ENCODE peak calls at places on chromosomes 1 and 21, in ten cellular contexts. T is CD8-positive, alpha-beta T cell; B is lower lobe of right lung; D is IMR-90; J is tibial artery; L is left ventricle myocardium inferior; F is cardiac muscle cell; Z is breast epithelium; X is neural progenitor cell; A is choroid plexus epithelial cell. O is an unnamed sample.

GRCh38 chr1:51421961-51422360 is 91.6 kb upstream of the TTC39A start:
- DNase-seq in F (peak), T (no peak), D (peak), A (peak), X (peak), Z (no peak), J (no peak), L (no peak), B (no peak), O (no peak)

GRCh38 chr1:168042362-168042761 is 94.4 kb downstream of the GPR161 start:
- DNase-seq in X (no peak), L (no peak), Z (no peak), A (no peak), T (no peak), F (no peak), J (no peak), D (no peak), B (no peak), O (no peak)

GRCh38 chr1:77282866-77283539 is 1.2 kb downstream of the AK5 start:
- DNase-seq in X (peak), L (no peak), D (peak), B (no peak), A (no peak), T (no peak), F (peak), Z (no peak), J (no peak), O (no peak)

GRCh38 chr1:156122519-156123355 is 8.2 kb downstream of the LMNA start:
- DNase-seq in L (peak), F (peak), Z (peak), J (peak), A (peak), T (no peak), B (peak), D (peak), X (peak), O (no peak)

GRCh38 chr1:192589813-192590212 is 14.2 kb downstream of the RGS1 start:
- DNase-seq in A (peak), B (no peak), L (no peak), T (no peak), D (peak), Z (no peak), J (no peak), F (peak), X (no peak), O (no peak)

GRCh38 chr21:45317401-45318145 is 29.9 kb upstream of the POFUT2 start:
- DNase-seq in A (peak), T (no peak), L (peak), X (no peak), Z (no peak), J (peak), B (no peak), F (peak), D (peak), O (no peak)

GRCh38 chr1:8661185-8662110 is 156.0 kb downstream of the RERE start:
- DNase-seq in F (peak), J (no peak), T (peak), Z (no peak), L (no peak), A (peak), X (no peak), D (peak), B (no peak), O (no peak)

GRCh38 chr1:58047265-58047858 is 499.2 kb downstream of the OMA1 start:
- DNase-seq in X (peak), D (no peak), L (no peak), J (no peak), F (peak), T (no peak), A (peak), B (no peak), Z (no peak), O (peak)

GRCh38 chr1:168287237-168287664 is 6.6 kb downstream of the TBX19 start:
- DNase-seq in Z (no peak), D (peak), X (no peak), L (no peak), A (peak), T (no peak), F (peak), J (no peak), B (no peak), O (no peak)

GRCh38 chr21:35239811-35240219 is 190.7 kb upstream of the RUNX1 start:
- DNase-seq in A (no peak), D (no peak), B (no peak), J (no peak), X (peak), F (no peak), T (no peak), Z (no peak), L (peak), O (peak)

GRCh38 chr1:208211901-208212843 is 32.0 kb downstream of the PLXNA2 start:
- DNase-seq in D (no peak), Z (no peak), L (no peak), B (no peak), A (no peak), X (no peak), J (no peak), T (no peak), F (peak), O (no peak)

GRCh38 chr1:50968884-50969610 is 998 bp upstream of the CDKN2C start:
- DNase-seq in A (peak), T (peak), X (peak), Z (no peak), J (peak), F (no peak), L (peak), B (peak), D (no peak), O (peak)

GRCh38 chr1:116879478-116880133 is 30.1 kb upstream of the PTGFRN start:
- DNase-seq in A (no peak), D (no peak), L (no peak), F (no peak), Z (peak), B (no peak), T (no peak), X (no peak), J (no peak), O (no peak)

GRCh38 chr1:195866383-195867222 is 741.6 kb downstream of the KCNT2 start:
- DNase-seq in D (no peak), F (no peak), B (no peak), A (no peak), L (no peak), T (no peak), J (no peak), X (no peak), Z (no peak), O (no peak)

GRCh38 chr1:211925016-211925415 is 94.5 kb upstream of the LPGAT1 start:
- DNase-seq in X (peak), L (no peak), J (no peak), F (no peak), A (no peak), B (no peak), Z (no peak), T (no peak), D (no peak), O (no peak)

GRCh38 chr21:43333301-43334062 is 93.4 kb downstream of the SIK1 start:
- DNase-seq in A (peak), L (peak), J (no peak), T (no peak), X (peak), D (peak), Z (peak), F (peak), B (peak), O (peak)

GRCh38 chr1:65881070-65881594 is 88.4 kb downstream of the PDE4B start:
- DNase-seq in L (no peak), A (no peak), B (peak), J (no peak), Z (no peak), D (peak), F (peak), T (no peak), X (peak), O (no peak)

GRCh38 chr1:35111106-35111505 is 31.9 kb downstream of the ZMYM1 start:
- DNase-seq in T (no peak), J (no peak), Z (no peak), L (no peak), D (peak), X (no peak), F (peak), A (peak), B (no peak), O (no peak)

GRCh38 chr1:45687014-45687752 is 798 bp upstream of the TMEM69 start:
- DNase-seq in X (peak), L (peak), Z (peak), F (peak), T (peak), J (peak), D (peak), B (peak), A (peak), O (peak)

GRCh38 chr1:206635983-206636354 is 633 bp downstream of the DYRK3 start:
- DNase-seq in L (no peak), X (no peak), A (no peak), D (no peak), Z (no peak), T (no peak), B (no peak), F (no peak), J (no peak), O (peak)

GRCh38 chr1:214566158-214567104 is 15.0 kb upstream of the PTPN14 start:
- DNase-seq in F (peak), B (no peak), X (no peak), T (no peak), A (peak), D (peak), Z (no peak), L (no peak), J (no peak), O (no peak)

GRCh38 chr1:205229399-205229861 is 1.7 kb downstream of the TMCC2 start:
- DNase-seq in L (no peak), T (peak), Z (peak), X (peak), A (peak), F (peak), J (no peak), D (peak), B (no peak), O (peak)

GRCh38 chr1:29653034-29653810 is 416.9 kb downstream of the PTPRU start:
- DNase-seq in B (peak), T (no peak), A (no peak), Z (no peak), J (peak), D (no peak), X (peak), F (no peak), L (no peak), O (peak)

GRCh38 chr1:11105586-11105985 is 5.9 kb upstream of the EXOSC10 start:
- DNase-seq in L (no peak), X (no peak), Z (no peak), D (no peak), B (no peak), A (no peak), F (no peak), J (no peak), T (no peak), O (no peak)

GRCh38 chr1:10155087-10155712 is 55.2 kb upstream of the KIF1B start:
- DNase-seq in A (peak), F (no peak), L (no peak), Z (no peak), T (no peak), X (no peak), D (peak), B (no peak), J (peak), O (no peak)

GRCh38 chr21:36005018-36005417 is 55.3 kb downstream of the SETD4 start:
- DNase-seq in A (peak), D (peak), B (no peak), X (no peak), J (no peak), T (peak), F (no peak), L (no peak), Z (no peak), O (no peak)

GRCh38 chr1:179142889-179143299 is 61.0 kb downstream of the TOR3A start:
- DNase-seq in L (no peak), J (no peak), B (no peak), X (no peak), T (no peak), Z (no peak), A (peak), D (peak), F (peak), O (no peak)

GRCh38 chr1:25082216-25082899 is 149.9 kb downstream of the SYF2 start:
- DNase-seq in J (no peak), B (no peak), A (no peak), D (peak), F (no peak), L (no peak), X (no peak), Z (no peak), T (no peak), O (no peak)

GRCh38 chr1:157363660-157364140 is 188.6 kb downstream of the FCRL5 start:
- DNase-seq in Z (no peak), B (no peak), X (peak), J (no peak), F (peak), T (no peak), D (peak), L (no peak), A (peak), O (peak)
- TF ChIP-seq CTCF in Z (no peak), B (peak), X (peak), J (no peak), F (peak), T (peak), D (peak), L (peak), A (peak), O (peak)

DNA sequence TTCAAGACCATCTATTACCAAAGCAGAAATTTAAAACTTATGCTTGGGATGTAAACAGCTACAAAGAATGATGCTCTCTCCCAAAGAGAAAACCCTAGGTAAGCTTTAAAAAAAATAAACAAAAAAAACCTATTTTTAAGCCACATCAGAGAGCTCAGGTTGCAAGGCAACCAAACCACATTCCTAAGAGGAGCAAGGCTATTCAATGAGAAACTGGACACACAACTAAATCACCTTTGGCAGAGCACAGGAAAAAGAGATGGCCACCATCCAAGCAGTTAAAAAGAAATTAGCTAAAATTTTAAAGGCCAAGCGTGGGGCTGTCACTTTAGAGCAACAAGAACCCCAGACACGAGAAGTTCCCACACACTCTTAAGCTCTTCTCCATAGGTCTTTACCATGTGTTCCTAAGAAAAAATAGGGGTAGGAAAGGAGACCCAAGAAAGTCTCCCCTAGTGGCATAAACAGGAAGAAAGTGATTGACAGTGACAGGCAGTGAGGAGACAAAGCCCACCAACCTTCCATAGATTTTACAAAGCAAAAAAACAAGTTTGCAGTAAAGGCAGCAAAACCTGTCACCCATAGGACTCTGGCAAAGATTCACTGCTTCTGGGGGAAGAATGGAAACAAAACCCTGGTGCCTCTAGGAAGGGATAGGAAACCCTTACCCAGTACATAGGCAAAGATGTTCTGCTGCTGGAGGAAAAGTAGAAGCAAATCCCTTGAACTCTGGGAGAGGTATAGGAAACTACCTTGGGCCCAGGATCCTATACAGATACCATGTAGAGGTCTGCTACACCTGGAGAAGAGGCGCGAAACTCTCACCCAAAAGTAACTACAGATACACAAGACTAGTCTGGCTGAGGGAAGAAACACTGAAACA is 68.5 kb downstream of the FOXJ3 start:
- DNase-seq in B (no peak), X (peak), A (no peak), J (no peak), F (no peak), T (no peak), Z (peak), L (no peak), D (no peak), O (no peak)
- TF ChIP-seq CTCF in B (no peak), X (peak), A (no peak), J (no peak), F (no peak), T (no peak), Z (no peak), L (no peak), D (no peak), O (no peak)

DNA sequence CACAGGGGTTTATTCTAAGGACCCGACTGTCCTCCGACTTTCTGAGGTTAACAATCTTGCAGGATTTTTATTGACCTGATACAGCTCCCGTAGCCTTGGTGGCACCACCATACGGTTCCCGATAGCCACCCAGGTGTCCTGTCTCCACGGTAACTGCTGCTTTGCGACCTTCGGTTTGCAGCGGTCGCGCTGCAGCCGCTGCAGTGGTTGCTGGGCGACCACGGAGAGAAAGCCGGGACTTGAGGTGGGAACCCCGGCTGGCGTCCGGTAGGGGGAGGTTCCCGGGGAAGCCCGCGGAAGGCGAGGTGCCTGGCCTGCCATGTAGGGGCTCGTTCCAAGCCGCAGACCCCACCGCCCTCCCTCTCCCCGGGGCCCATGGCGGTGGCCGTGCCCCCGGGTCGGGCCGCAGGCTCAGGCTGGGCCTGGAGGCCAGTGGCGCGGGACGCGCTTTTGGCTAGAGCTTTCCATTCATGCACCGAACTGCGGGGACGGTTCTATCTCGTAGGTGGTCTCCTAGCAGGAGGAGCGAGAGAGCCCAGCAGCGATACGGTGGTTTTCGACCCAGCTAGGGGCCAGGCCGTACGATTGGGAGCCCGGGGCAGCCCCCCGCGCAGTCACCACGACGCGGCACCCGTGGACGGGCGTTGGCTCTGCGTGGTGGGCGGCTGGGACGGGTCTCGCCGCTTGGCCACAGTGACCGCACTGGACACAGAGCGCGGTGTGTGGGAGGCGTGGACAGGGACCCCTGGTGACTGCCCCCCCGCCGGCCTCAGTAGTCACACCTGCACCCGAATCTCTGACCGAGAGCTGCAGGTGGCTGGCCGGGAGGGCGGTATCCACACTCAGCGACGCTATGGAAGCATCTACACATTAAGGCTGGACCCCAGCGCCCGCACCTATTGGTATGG is at the start of gene KLHDC9:
- DNase-seq in T (peak), X (peak), B (peak), D (peak), Z (peak), L (peak), A (peak), J (peak), F (peak), O (peak)
- TF ChIP-seq CTCF in T (no peak), X (peak), B (no peak), D (no peak), Z (no peak), L (no peak), A (peak), J (no peak), F (peak), O (peak)

DNA sequence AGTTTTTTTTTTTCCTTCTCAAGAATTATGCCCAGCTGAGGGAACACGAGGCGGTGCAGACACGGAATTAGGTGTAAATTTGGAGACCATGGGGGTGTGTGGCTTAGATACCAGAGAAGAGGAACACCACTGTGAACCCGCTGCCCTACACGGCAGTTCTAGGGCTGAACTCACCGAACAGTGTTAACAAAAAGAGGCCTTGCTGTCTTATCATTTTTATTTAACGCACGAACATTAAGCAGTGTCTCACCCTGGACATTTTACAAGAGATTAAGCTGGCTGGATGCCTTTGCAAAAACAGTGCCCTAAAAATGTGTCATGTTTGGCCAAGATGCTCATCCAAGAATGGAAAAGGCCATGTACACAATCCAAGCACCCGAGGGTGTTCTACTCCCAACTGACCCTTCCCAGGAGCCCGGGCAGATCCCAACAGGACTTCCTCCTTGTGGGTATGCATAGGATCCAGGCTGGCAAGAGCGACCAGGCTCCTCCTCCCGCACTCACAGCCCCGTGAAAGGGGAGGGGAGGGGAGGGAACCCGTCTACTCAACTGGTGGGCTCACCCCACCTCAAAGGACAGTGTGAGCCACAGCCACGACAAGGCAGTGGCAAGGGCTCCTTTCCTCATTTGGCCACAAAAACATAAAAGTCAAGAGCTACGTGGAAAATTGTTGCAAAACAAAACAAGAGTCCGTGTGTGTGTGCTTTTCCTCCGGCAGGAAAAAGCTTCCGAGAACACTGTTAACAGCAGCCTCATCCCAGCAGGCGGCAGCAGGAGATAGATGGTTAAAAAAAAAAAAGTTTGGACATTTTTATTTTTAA is 20.3 kb downstream of the C2CD2 start:
- DNase-seq in Z (peak), J (no peak), T (no peak), B (no peak), F (peak), X (no peak), L (no peak), D (peak), A (peak), O (no peak)
- TF ChIP-seq CTCF in Z (no peak), J (no peak), T (no peak), B (peak), F (peak), X (no peak), L (peak), D (peak), A (peak), O (no peak)

DNA sequence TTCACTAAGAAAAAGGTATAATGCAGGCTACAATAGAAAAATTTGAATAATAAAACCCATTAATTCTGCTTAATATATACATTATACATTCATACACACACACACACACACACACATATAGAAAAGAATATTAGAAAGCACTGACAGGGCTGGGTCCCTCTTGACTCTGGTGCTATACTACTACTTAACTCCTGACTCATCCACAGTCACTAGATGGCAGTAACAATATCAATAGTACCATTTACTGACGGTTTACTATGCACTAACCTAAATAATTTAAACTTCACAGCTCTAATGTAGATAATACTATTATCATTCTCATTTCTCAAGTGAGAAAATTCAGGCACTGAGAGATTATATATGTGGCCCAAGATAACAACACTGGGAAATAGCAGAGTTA is 87.5 kb downstream of the COP1 start:
- DNase-seq in T (no peak), X (no peak), D (peak), F (peak), L (no peak), B (no peak), Z (no peak), A (peak), J (no peak), O (no peak)
- TF ChIP-seq CTCF in T (no peak), X (peak), D (peak), F (peak), L (peak), B (no peak), Z (no peak), A (peak), J (no peak), O (no peak)

GRCh38 chr1:32448773-32449456 is 16.0 kb upstream of the ZBTB8B start:
- DNase-seq in D (no peak), B (no peak), X (peak), L (no peak), T (no peak), F (peak), J (peak), Z (no peak), A (peak), O (peak)
- TF ChIP-seq CTCF in D (no peak), B (no peak), X (peak), L (no peak), T (no peak), F (no peak), J (no peak), Z (no peak), A (peak), O (peak)